ENCODE peak calls at places on chromosomes 2 and 18, in seven cellular contexts. N is neuronal stem cell, T is trophoblast cell, J is IMR-90, W is mesenchymal stem cell, F is H1, Z is H9. S is an unnamed sample.

GRCh38 chr2:179272406-179273192 is 8.0 kb upstream of the SESTD1 start:
- DNase-seq in N (no peak), T (no peak), J (peak; percentile 73), W (no peak), F (no peak), Z (no peak), S (no peak)

GRCh38 chr2:172777431-172777830 is 41.8 kb downstream of the RAPGEF4 start:
- DNase-seq in N (no peak), T (no peak), J (peak; percentile 28), W (no peak), F (no peak), Z (no peak), S (no peak)

GRCh38 chr2:73232471-73233153 is 427 bp downstream of the PRADC1 start:
- DNase-seq in N (no peak), T (no peak), J (no peak), W (no peak), F (no peak), Z (no peak), S (no peak)

GRCh38 chr18:54671291-54671881 is 80.3 kb downstream of the DYNAP start:
- DNase-seq in N (no peak), T (peak; percentile 20), J (peak; percentile 42), W (peak; percentile 53), F (no peak), Z (no peak), S (peak; percentile 27)

GRCh38 chr2:72211777-72212515 is 64.3 kb upstream of the CYP26B1 start:
- DNase-seq in N (no peak), T (no peak), J (peak; percentile 75), W (no peak), F (no peak), Z (no peak), S (no peak)

GRCh38 chr2:41965886-41966285 is 81.9 kb upstream of the PKDCC start:
- DNase-seq in N (no peak), T (no peak), J (no peak), W (peak; percentile 46), F (no peak), Z (no peak), S (no peak)

GRCh38 chr2:45607701-45608100 is 3.4 kb downstream of the SRBD1 start:
- DNase-seq in N (peak; percentile 23), T (peak; percentile 31), J (no peak), W (peak; percentile 58), F (peak; percentile 13), Z (no peak), S (peak; percentile 76)

GRCh38 chr2:233476651-233477547 is 89.7 kb downstream of the USP40 start:
- DNase-seq in N (no peak), T (no peak), J (no peak), W (no peak), F (no peak), Z (no peak), S (no peak)

GRCh38 chr18:50819027-50819726 is 639 bp downstream of the MRO start:
- DNase-seq in N (peak; percentile 26), T (peak; percentile 13), J (no peak), W (peak; percentile 1), F (peak; percentile 47), Z (peak; percentile 87), S (peak; percentile 90)

GRCh38 chr2:200575957-200576356 is 9.9 kb upstream of the AOX1 start:
- DNase-seq in N (no peak), T (no peak), J (peak; percentile 30), W (peak; percentile 26), F (no peak), Z (no peak), S (no peak)

GRCh38 chr2:191539068-191539467 is 138.9 kb upstream of the NABP1 start:
- DNase-seq in N (peak; percentile 21), T (no peak), J (peak; percentile 40), W (peak; percentile 51), F (no peak), Z (no peak), S (peak; percentile 46)

GRCh38 chr2:240167588-240167880 is 27.1 kb upstream of the OTOS start:
- DNase-seq in N (no peak), T (no peak), J (no peak), W (no peak), F (no peak), Z (no peak), S (no peak)

GRCh38 chr18:59155140-59155539 is 15.5 kb downstream of the SEC11C start:
- DNase-seq in N (no peak), T (peak; percentile 85), J (peak; percentile 95), W (peak; percentile 94), F (no peak), Z (no peak), S (no peak)

GRCh38 chr18:60826346-60826745 is 453.8 kb upstream of the MC4R start:
- DNase-seq in N (no peak), T (no peak), J (no peak), W (no peak), F (no peak), Z (no peak), S (peak; percentile 39)

GRCh38 chr18:22701326-22701725 is 231.8 kb upstream of the RBBP8 start:
- DNase-seq in N (no peak), T (peak; percentile 85), J (no peak), W (no peak), F (no peak), Z (no peak), S (no peak)

GRCh38 chr2:215812966-215813365 is 200.4 kb downstream of the MREG start:
- DNase-seq in N (no peak), T (no peak), J (peak; percentile 72), W (peak; percentile 33), F (no peak), Z (no peak), S (no peak)

GRCh38 chr2:150023044-150023443 is 435.5 kb upstream of the MMADHC start:
- DNase-seq in N (no peak), T (no peak), J (no peak), W (no peak), F (no peak), Z (no peak), S (no peak)

GRCh38 chr18:5890606-5891360 is 4.5 kb downstream of the TMEM200C start:
- DNase-seq in N (peak; percentile 69), T (peak; percentile 17), J (no peak), W (no peak), F (no peak), Z (peak; percentile 70), S (peak; percentile 79)

GRCh38 chr2:28406276-28407096 is 13.8 kb downstream of the FOSL2 start:
- DNase-seq in N (no peak), T (no peak), J (peak; percentile 51), W (peak; percentile 76), F (no peak), Z (no peak), S (peak; percentile 40)

GRCh38 chr2:174431902-174432301 is 36.4 kb downstream of the SCRN3 start:
- DNase-seq in N (no peak), T (no peak), J (no peak), W (no peak), F (no peak), Z (no peak), S (no peak)

GRCh38 chr2:174430066-174430465 is 34.5 kb downstream of the SCRN3 start:
- DNase-seq in N (no peak), T (no peak), J (no peak), W (no peak), F (no peak), Z (no peak), S (no peak)

DNA sequence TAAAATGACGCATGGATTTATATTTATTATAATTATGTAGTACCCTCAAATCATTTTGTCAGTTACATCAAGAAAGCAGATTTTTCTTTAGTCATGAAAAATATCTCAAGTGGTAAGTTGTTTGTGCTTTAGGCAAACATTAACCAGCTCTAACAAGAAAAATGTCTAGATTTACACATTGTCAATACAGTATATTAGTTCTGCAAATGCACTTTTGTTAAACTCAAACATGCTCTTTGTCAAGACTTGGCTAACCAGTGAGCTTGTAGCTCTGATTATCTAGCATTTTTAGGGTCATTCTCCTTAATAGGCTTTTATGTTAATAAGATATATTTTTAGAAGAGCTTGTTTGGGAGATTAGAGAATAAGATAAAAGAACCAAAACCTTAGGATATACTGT is 32.7 kb downstream of the SCRN3 start:
- DNase-seq in N (no peak), T (no peak), J (no peak), W (no peak), F (no peak), Z (no peak), S (no peak)
- H3K4me2 ChIP-seq in N (no peak overlapping the region), T (no peak overlapping the region), J (no peak overlapping the region), W (no peak overlapping the region), F (no peak overlapping the region), Z (no peak overlapping the region), S (no peak overlapping the region)

DNA sequence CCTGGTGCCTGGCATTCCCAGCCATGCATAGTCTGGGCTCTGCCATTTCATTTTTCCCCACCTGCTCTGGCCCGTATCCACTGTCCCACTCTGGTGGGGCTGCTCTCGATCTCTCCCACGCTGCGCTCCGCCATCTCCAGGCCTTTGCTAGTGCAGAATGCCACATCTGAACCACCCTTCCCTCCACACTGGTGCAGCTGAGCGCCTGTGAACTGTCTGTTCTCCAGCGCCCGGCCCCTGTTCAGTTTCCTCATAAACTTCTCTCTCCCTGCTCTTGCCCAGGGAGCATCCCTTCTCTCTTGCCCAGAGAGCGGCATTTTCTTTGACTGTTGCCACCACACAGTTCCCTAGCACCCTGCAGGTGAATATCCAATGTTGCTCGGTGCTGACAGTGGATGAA is 21.5 kb downstream of the POMC start:
- DNase-seq in N (no peak), T (no peak), J (no peak), W (no peak), F (no peak), Z (no peak), S (no peak)
- H3K4ac ChIP-seq in N (no peak overlapping the region), T (no peak overlapping the region), J (no peak overlapping the region), W (no peak overlapping the region), F (no peak overlapping the region), Z (no peak overlapping the region), S (no peak overlapping the region)

GRCh38 chr18:52216104-52216503 is 123.9 kb upstream of the DCC start:
- DNase-seq in N (no peak), T (no peak), J (no peak), W (no peak), F (no peak), Z (no peak), S (no peak)

GRCh38 chr18:52219102-52219501 is 120.9 kb upstream of the DCC start:
- DNase-seq in N (no peak), T (no peak), J (no peak), W (no peak), F (no peak), Z (no peak), S (no peak)

GRCh38 chr18:52216686-52217085 is 123.3 kb upstream of the DCC start:
- DNase-seq in N (no peak), T (no peak), J (no peak), W (no peak), F (no peak), Z (no peak), S (no peak)

GRCh38 chr18:52222211-52222610 is 117.8 kb upstream of the DCC start:
- DNase-seq in N (no peak), T (no peak), J (no peak), W (no peak), F (no peak), Z (no peak), S (peak; percentile 22)

GRCh38 chr18:52220062-52220591 is 119.9 kb upstream of the DCC start:
- DNase-seq in N (no peak), T (no peak), J (no peak), W (no peak), F (no peak), Z (no peak), S (no peak)
- H3K4me2 ChIP-seq in N (no peak overlapping the region), T (no peak overlapping the region), J (no peak overlapping the region), W (no peak overlapping the region), F (no peak overlapping the region), Z (no peak overlapping the region), S (no peak overlapping the region)

DNA sequence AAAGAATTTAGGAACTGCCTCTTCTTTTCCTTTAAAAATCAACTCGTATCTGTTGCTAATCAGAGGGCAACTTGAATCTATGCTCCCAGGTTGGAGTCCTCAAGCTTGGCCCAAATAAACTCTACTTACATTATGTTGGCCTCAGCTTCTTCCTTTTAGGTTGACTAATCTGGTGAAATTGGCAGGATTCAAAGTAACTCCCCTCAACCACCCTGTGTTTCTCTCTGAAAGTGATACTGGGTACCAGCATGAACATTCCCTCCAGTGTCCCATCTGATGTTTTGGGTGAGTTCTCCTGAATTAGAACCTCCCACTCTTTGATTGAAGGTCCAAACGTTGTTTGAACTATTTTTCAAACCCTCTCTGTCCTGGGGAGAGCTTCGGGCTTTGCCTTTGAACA is 41.3 kb upstream of the MSH6 start:
- DNase-seq in N (no peak), T (no peak), J (no peak), W (no peak), F (no peak), Z (no peak), S (no peak)
- H3K4ac ChIP-seq in N (no peak overlapping the region), T (no peak overlapping the region), J (no peak overlapping the region), W (no peak overlapping the region), F (no peak overlapping the region), Z (no peak overlapping the region), S (peak overlapping the region; percentile 59)